ENCODE peak calls at places on chromosomes 3 and 15, in nine cellular contexts. J is A549, A is breast epithelium, E is esophagus muscularis mucosa, O is Peyer's patch, L is transverse colon, Z is gastrocnemius medialis, V is tibial nerve, X is IMR-90. R is an unnamed sample.

GRCh38 chr3:86178095-86178494 is 812.9 kb downstream of the VGLL3 start:
- DNase-seq in E (no peak), J (no peak), Z (no peak), L (no peak), O (no peak), V (no peak), A (no peak), X (no peak), R (no peak)

GRCh38 chr3:46565607-46566039 is 479 bp downstream of the LRRC2 start:
- DNase-seq in Z (peak; percentile 90), V (no peak), X (peak; percentile 22), L (no peak), E (no peak), J (no peak), O (no peak), A (no peak), R (peak; percentile 37)

GRCh38 chr15:40300367-40300766 is 7.4 kb downstream of the PLCB2 start:
- DNase-seq in J (no peak), V (no peak), A (no peak), E (no peak), X (no peak), O (no peak), L (no peak), Z (no peak), R (no peak)

GRCh38 chr15:40333922-40334492 is 6.7 kb downstream of the CCDC9B start:
- DNase-seq in J (no peak), L (peak; percentile 56), X (peak; percentile 86), V (peak; percentile 57), A (no peak), E (peak; percentile 95), O (peak; percentile 53), Z (peak; percentile 52), R (no peak)

GRCh38 chr3:62493116-62493801 is 119.9 kb upstream of the FEZF2 start:
- DNase-seq in A (no peak), O (no peak), Z (no peak), V (no peak), X (no peak), L (no peak), J (no peak), E (no peak), R (no peak)

GRCh38 chr3:49707113-49707480 is 12.4 kb downstream of the AMIGO3 start:
- DNase-seq in J (no peak), L (no peak), E (no peak), V (no peak), X (peak; percentile 63), A (no peak), O (no peak), Z (no peak), R (no peak)

GRCh38 chr15:89963301-89964288 is 37.5 kb upstream of the ZNF710 start:
- DNase-seq in A (no peak), L (no peak), Z (peak; percentile 19), J (no peak), V (no peak), X (no peak), O (no peak), E (no peak), R (no peak)

GRCh38 chr3:173660645-173661299 is 263.2 kb downstream of the NLGN1 start:
- DNase-seq in Z (no peak), V (no peak), E (no peak), A (no peak), X (peak; percentile 45), J (no peak), L (no peak), O (no peak), R (no peak)

GRCh38 chr15:100343251-100343650 is 1.5 kb upstream of the ADAMTS17 start:
- DNase-seq in V (no peak), J (no peak), L (no peak), X (no peak), O (no peak), Z (no peak), A (no peak), E (no peak), R (no peak)

GRCh38 chr15:100340721-100341661 is 784 bp downstream of the ADAMTS17 start:
- DNase-seq in A (no peak), E (no peak), X (no peak), J (no peak), V (no peak), O (no peak), L (peak; percentile 41), Z (no peak), R (no peak)

GRCh38 chr15:100338971-100339444 is 2.8 kb downstream of the ADAMTS17 start:
- DNase-seq in L (peak; percentile 76), Z (peak; percentile 56), J (peak; percentile 78), X (peak; percentile 24), A (no peak), E (peak; percentile 91), O (peak; percentile 40), V (peak; percentile 85), R (peak; percentile 72)

GRCh38 chr15:100339999-100340398 is 1.8 kb downstream of the ADAMTS17 start:
- DNase-seq in X (no peak), A (no peak), L (no peak), E (no peak), V (no peak), O (no peak), Z (no peak), J (no peak), R (no peak)

GRCh38 chr15:100341662-100342560 is at the start of gene ADAMTS17:
- DNase-seq in A (peak; percentile 94), J (peak; percentile 94), V (peak; percentile 97), L (peak; percentile 97), Z (peak; percentile 96), O (peak; percentile 85), X (peak; percentile 39), E (peak; percentile 99), R (peak; percentile 98)
- TF ChIP-seq POLR2A in A (peak; percentile 64), J (no peak), V (peak; percentile 51), L (peak; percentile 84), Z (peak; percentile 94), O (peak; percentile 88), X (no peak), E (peak; percentile 77), R (peak; percentile 84)

GRCh38 chr3:153623834-153624233 is 461.8 kb downstream of the RAP2B start:
- DNase-seq in E (no peak), L (no peak), J (no peak), A (no peak), Z (no peak), V (no peak), X (no peak), O (no peak), R (no peak)

GRCh38 chr3:153628591-153628990 is 466.6 kb downstream of the RAP2B start:
- DNase-seq in X (no peak), A (no peak), L (no peak), V (no peak), Z (no peak), O (no peak), J (no peak), E (no peak), R (no peak)

GRCh38 chr3:153626158-153626557 is 464.1 kb downstream of the RAP2B start:
- DNase-seq in V (no peak), X (no peak), O (no peak), L (no peak), A (no peak), J (no peak), Z (no peak), E (no peak), R (no peak)

GRCh38 chr3:153624310-153625030 is 462.4 kb downstream of the RAP2B start:
- DNase-seq in Z (no peak), O (no peak), L (no peak), X (no peak), V (no peak), J (no peak), E (no peak), A (no peak), R (no peak)

DNA sequence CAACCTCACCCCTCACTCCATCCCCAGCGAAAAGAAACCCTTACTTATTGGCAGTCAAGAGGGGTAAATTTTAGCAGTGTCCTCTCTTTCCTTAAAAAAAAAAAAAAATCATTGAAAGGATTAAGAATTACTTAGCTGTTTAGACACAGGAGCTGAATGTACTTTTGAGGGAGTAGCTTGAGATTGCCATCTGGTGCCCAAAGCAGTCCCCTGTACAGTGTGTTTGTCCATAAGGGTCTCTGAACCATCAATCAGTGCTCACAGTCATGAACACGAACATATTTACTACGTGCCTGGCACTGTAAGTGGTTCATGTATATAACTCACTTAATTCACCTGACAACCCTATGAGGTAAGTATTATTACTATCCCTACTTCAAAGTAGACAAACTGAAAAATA is 463.5 kb downstream of the RAP2B start:
- DNase-seq in E (no peak), V (no peak), L (no peak), Z (no peak), X (peak; percentile 1), J (no peak), O (no peak), A (no peak), R (no peak)
- TF ChIP-seq CTCF in E (no peak), V (no peak), L (no peak), Z (no peak), X (no peak), J (no peak), O (no peak), A (no peak), R (no peak)

GRCh38 chr3:171056528-171056927 is 30.0 kb upstream of the SLC2A2 start:
- DNase-seq in J (peak; percentile 26), V (no peak), O (no peak), X (peak; percentile 81), L (no peak), Z (no peak), A (no peak), E (no peak), R (no peak)

GRCh38 chr3:171054231-171054630 is 27.7 kb upstream of the SLC2A2 start:
- DNase-seq in E (no peak), X (no peak), Z (no peak), A (no peak), O (no peak), J (no peak), L (no peak), V (no peak), R (no peak)

GRCh38 chr3:171054921-171055320 is 28.4 kb upstream of the SLC2A2 start:
- DNase-seq in J (no peak), V (no peak), E (no peak), L (no peak), O (no peak), A (no peak), X (no peak), Z (no peak), R (no peak)

GRCh38 chr3:171057075-171057474 is 30.6 kb upstream of the SLC2A2 start:
- DNase-seq in Z (no peak), J (no peak), V (no peak), A (no peak), X (no peak), O (no peak), E (no peak), L (no peak), R (no peak)

GRCh38 chr3:171055336-171056178 is 29.0 kb upstream of the SLC2A2 start:
- DNase-seq in E (no peak), A (no peak), V (no peak), O (no peak), J (peak; percentile 40), X (peak; percentile 56), Z (no peak), L (no peak), R (no peak)
- TF ChIP-seq POLR2A in E (no peak), A (no peak), V (no peak), O (no peak), J (no peak), X (no peak), Z (no peak), L (no peak), R (no peak)

GRCh38 chr3:69823710-69824109 is 84.4 kb downstream of the MITF start:
- DNase-seq in J (no peak), A (no peak), L (no peak), Z (no peak), X (peak; percentile 53), V (no peak), E (no peak), O (no peak), R (no peak)

GRCh38 chr3:69831737-69832136 is 92.5 kb downstream of the MITF start:
- DNase-seq in A (no peak), O (no peak), Z (no peak), J (no peak), X (no peak), E (no peak), V (no peak), L (no peak), R (no peak)

GRCh38 chr3:69828817-69829216 is 89.6 kb downstream of the MITF start:
- DNase-seq in L (no peak), V (no peak), E (no peak), J (no peak), Z (no peak), A (no peak), O (no peak), X (no peak), R (no peak)

GRCh38 chr3:69830147-69830546 is 90.9 kb downstream of the MITF start:
- DNase-seq in Z (no peak), A (no peak), E (no peak), X (no peak), L (no peak), O (no peak), V (no peak), J (no peak), R (no peak)

GRCh38 chr3:69827127-69827526 is 87.9 kb downstream of the MITF start:
- DNase-seq in E (no peak), Z (no peak), V (no peak), J (no peak), A (no peak), L (no peak), X (no peak), O (no peak), R (no peak)
- TF ChIP-seq CTCF in E (no peak), Z (no peak), V (no peak), J (no peak), A (no peak), L (no peak), X (no peak), O (no peak), R (no peak)

R was measured in ovary.